ENCODE peak calls at places on chromosome 14, in six cellular contexts. One of them, this sample, is unnamed.

GRCh38 chr14:101374373-101375338 is 186.6 kb upstream of the DIO3 start:
- DNase-seq in activated gamma-delta T cell treated with Interleukin-2 at 50 U/mL for 16 hours: no peak
- DNase-seq in ovary: peak; percentile 15
- DNase-seq in ELF-1: no peak
- DNase-seq in T-helper 1 cell: no peak
- DNase-seq in astrocyte of the cerebellum: no peak
- DNase-seq in this sample: no peak

GRCh38 chr14:95008445-95009217 is 148.7 kb downstream of the DICER1 start:
- DNase-seq in activated gamma-delta T cell treated with Interleukin-2 at 50 U/mL for 16 hours: no peak
- DNase-seq in ovary: no peak
- DNase-seq in ELF-1: peak; percentile 8
- DNase-seq in T-helper 1 cell: no peak
- DNase-seq in astrocyte of the cerebellum: no peak
- DNase-seq in this sample: no peak

GRCh38 chr14:103904493-103905107 is 23.7 kb upstream of the TDRD9 start:
- DNase-seq in activated gamma-delta T cell treated with Interleukin-2 at 50 U/mL for 16 hours: no peak
- DNase-seq in ovary: no peak
- DNase-seq in ELF-1: no peak
- DNase-seq in T-helper 1 cell: no peak
- DNase-seq in astrocyte of the cerebellum: no peak
- DNase-seq in this sample: no peak

GRCh38 chr14:22382955-22383354 is 206.1 kb downstream of the DAD1 start:
- DNase-seq in activated gamma-delta T cell treated with Interleukin-2 at 50 U/mL for 16 hours: no peak
- DNase-seq in ovary: no peak
- DNase-seq in ELF-1: no peak
- DNase-seq in T-helper 1 cell: no peak
- DNase-seq in astrocyte of the cerebellum: no peak
- DNase-seq in this sample: no peak

GRCh38 chr14:36773136-36773540 is 111.5 kb downstream of the PAX9 start:
- DNase-seq in activated gamma-delta T cell treated with Interleukin-2 at 50 U/mL for 16 hours: no peak
- DNase-seq in ovary: no peak
- DNase-seq in ELF-1: no peak
- DNase-seq in T-helper 1 cell: no peak
- DNase-seq in astrocyte of the cerebellum: no peak
- DNase-seq in this sample: no peak

GRCh38 chr14:99461411-99461810 is 19.2 kb downstream of the SETD3 start:
- DNase-seq in activated gamma-delta T cell treated with Interleukin-2 at 50 U/mL for 16 hours: no peak
- DNase-seq in ovary: no peak
- DNase-seq in ELF-1: no peak
- DNase-seq in T-helper 1 cell: no peak
- DNase-seq in astrocyte of the cerebellum: no peak
- DNase-seq in this sample: no peak

GRCh38 chr14:24351517-24351916 is 11.7 kb upstream of the RIPK3 start:
- DNase-seq in activated gamma-delta T cell treated with Interleukin-2 at 50 U/mL for 16 hours: no peak
- DNase-seq in ovary: no peak
- DNase-seq in ELF-1: no peak
- DNase-seq in T-helper 1 cell: no peak
- DNase-seq in astrocyte of the cerebellum: no peak
- DNase-seq in this sample: no peak

GRCh38 chr14:25406818-25407217 is 356.9 kb upstream of the STXBP6 start:
- DNase-seq in activated gamma-delta T cell treated with Interleukin-2 at 50 U/mL for 16 hours: no peak
- DNase-seq in ovary: no peak
- DNase-seq in ELF-1: peak; percentile 65
- DNase-seq in T-helper 1 cell: no peak
- DNase-seq in astrocyte of the cerebellum: no peak
- DNase-seq in this sample: no peak

GRCh38 chr14:43141636-43142191 is 1365.4 kb downstream of the FSCB start:
- DNase-seq in activated gamma-delta T cell treated with Interleukin-2 at 50 U/mL for 16 hours: no peak
- DNase-seq in ovary: no peak
- DNase-seq in ELF-1: no peak
- DNase-seq in T-helper 1 cell: no peak
- DNase-seq in astrocyte of the cerebellum: no peak
- DNase-seq in this sample: no peak

GRCh38 chr14:32934891-32935633 is 3.6 kb upstream of the NPAS3 start:
- DNase-seq in activated gamma-delta T cell treated with Interleukin-2 at 50 U/mL for 16 hours: no peak
- DNase-seq in ovary: no peak
- DNase-seq in ELF-1: peak; percentile 35
- DNase-seq in T-helper 1 cell: no peak
- DNase-seq in astrocyte of the cerebellum: no peak
- DNase-seq in this sample: no peak

GRCh38 chr14:54974773-54975414 is 52.0 kb downstream of the WDHD1 start:
- DNase-seq in activated gamma-delta T cell treated with Interleukin-2 at 50 U/mL for 16 hours: no peak
- DNase-seq in ovary: no peak
- DNase-seq in ELF-1: no peak
- DNase-seq in T-helper 1 cell: no peak
- DNase-seq in astrocyte of the cerebellum: no peak
- DNase-seq in this sample: no peak

GRCh38 chr14:98721061-98721460 is 550.9 kb downstream of the BCL11B start:
- DNase-seq in activated gamma-delta T cell treated with Interleukin-2 at 50 U/mL for 16 hours: no peak
- DNase-seq in ovary: no peak
- DNase-seq in ELF-1: no peak
- DNase-seq in T-helper 1 cell: no peak
- DNase-seq in astrocyte of the cerebellum: no peak
- DNase-seq in this sample: no peak

GRCh38 chr14:79580414-79580813 is 630.9 kb downstream of the DIO2 start:
- DNase-seq in activated gamma-delta T cell treated with Interleukin-2 at 50 U/mL for 16 hours: no peak
- DNase-seq in ovary: no peak
- DNase-seq in ELF-1: no peak
- DNase-seq in T-helper 1 cell: no peak
- DNase-seq in astrocyte of the cerebellum: no peak
- DNase-seq in this sample: no peak

GRCh38 chr14:32407170-32407569 is 78.1 kb downstream of the AKAP6 start:
- DNase-seq in activated gamma-delta T cell treated with Interleukin-2 at 50 U/mL for 16 hours: no peak
- DNase-seq in ovary: no peak
- DNase-seq in ELF-1: no peak
- DNase-seq in T-helper 1 cell: no peak
- DNase-seq in astrocyte of the cerebellum: no peak
- DNase-seq in this sample: no peak

GRCh38 chr14:31692376-31692781 is 131.2 kb downstream of the NUBPL start:
- DNase-seq in activated gamma-delta T cell treated with Interleukin-2 at 50 U/mL for 16 hours: no peak
- DNase-seq in ovary: no peak
- DNase-seq in ELF-1: no peak
- DNase-seq in T-helper 1 cell: no peak
- DNase-seq in astrocyte of the cerebellum: peak; percentile 81
- DNase-seq in this sample: no peak

GRCh38 chr14:61322011-61322798 is 826 bp downstream of the PRKCH start:
- DNase-seq in activated gamma-delta T cell treated with Interleukin-2 at 50 U/mL for 16 hours: no peak
- DNase-seq in ovary: peak; percentile 43
- DNase-seq in ELF-1: peak; percentile 15
- DNase-seq in T-helper 1 cell: no peak
- DNase-seq in astrocyte of the cerebellum: no peak
- DNase-seq in this sample: peak; percentile 34

GRCh38 chr14:21025374-21026151 is 702 bp upstream of the NDRG2 start:
- DNase-seq in activated gamma-delta T cell treated with Interleukin-2 at 50 U/mL for 16 hours: no peak
- DNase-seq in ovary: peak; percentile 96
- DNase-seq in ELF-1: peak; percentile 66
- DNase-seq in T-helper 1 cell: no peak
- DNase-seq in astrocyte of the cerebellum: no peak
- DNase-seq in this sample: no peak

GRCh38 chr14:40204441-40205175 is 772.4 kb upstream of the FBXO33 start:
- DNase-seq in activated gamma-delta T cell treated with Interleukin-2 at 50 U/mL for 16 hours: no peak
- DNase-seq in ovary: no peak
- DNase-seq in ELF-1: peak; percentile 11
- DNase-seq in T-helper 1 cell: no peak
- DNase-seq in astrocyte of the cerebellum: no peak
- DNase-seq in this sample: no peak

GRCh38 chr14:54512393-54512792 is 2.7 kb downstream of the CGRRF1 start:
- DNase-seq in activated gamma-delta T cell treated with Interleukin-2 at 50 U/mL for 16 hours: no peak
- DNase-seq in ovary: no peak
- DNase-seq in ELF-1: no peak
- DNase-seq in T-helper 1 cell: no peak
- DNase-seq in astrocyte of the cerebellum: no peak
- DNase-seq in this sample: no peak

GRCh38 chr14:105844047-105844630 is 317.8 kb downstream of the TMEM121 start:
- DNase-seq in activated gamma-delta T cell treated with Interleukin-2 at 50 U/mL for 16 hours: no peak
- DNase-seq in ovary: peak; percentile 4
- DNase-seq in ELF-1: no peak
- DNase-seq in T-helper 1 cell: no peak
- DNase-seq in astrocyte of the cerebellum: no peak
- DNase-seq in this sample: no peak

GRCh38 chr14:105879867-105880561 is 353.6 kb downstream of the TMEM121 start:
- DNase-seq in activated gamma-delta T cell treated with Interleukin-2 at 50 U/mL for 16 hours: peak; percentile 26
- DNase-seq in ovary: peak; percentile 8
- DNase-seq in ELF-1: no peak
- DNase-seq in T-helper 1 cell: no peak
- DNase-seq in astrocyte of the cerebellum: no peak
- DNase-seq in this sample: peak; percentile 6

GRCh38 chr14:82725188-82725587 is 1191.5 kb upstream of the SEL1L start:
- DNase-seq in activated gamma-delta T cell treated with Interleukin-2 at 50 U/mL for 16 hours: no peak
- DNase-seq in ovary: no peak
- DNase-seq in ELF-1: no peak
- DNase-seq in T-helper 1 cell: no peak
- DNase-seq in astrocyte of the cerebellum: peak; percentile 46
- DNase-seq in this sample: no peak

GRCh38 chr14:26687438-26687837 is 89.6 kb upstream of the NOVA1 start:
- DNase-seq in activated gamma-delta T cell treated with Interleukin-2 at 50 U/mL for 16 hours: no peak
- DNase-seq in ovary: no peak
- DNase-seq in ELF-1: no peak
- DNase-seq in T-helper 1 cell: no peak
- DNase-seq in astrocyte of the cerebellum: no peak
- DNase-seq in this sample: no peak

GRCh38 chr14:23076785-23077408 is 18.0 kb downstream of the ACIN1 start:
- DNase-seq in activated gamma-delta T cell treated with Interleukin-2 at 50 U/mL for 16 hours: no peak
- DNase-seq in ovary: no peak
- DNase-seq in ELF-1: no peak
- DNase-seq in T-helper 1 cell: no peak
- DNase-seq in astrocyte of the cerebellum: no peak
- DNase-seq in this sample: no peak

GRCh38 chr14:73785336-73785833 is 66.2 kb upstream of the PTGR2 start:
- DNase-seq in activated gamma-delta T cell treated with Interleukin-2 at 50 U/mL for 16 hours: no peak
- DNase-seq in ovary: no peak
- DNase-seq in ELF-1: peak; percentile 78
- DNase-seq in T-helper 1 cell: no peak
- DNase-seq in astrocyte of the cerebellum: peak; percentile 75
- DNase-seq in this sample: no peak

GRCh38 chr14:24817638-24818053 is 183.7 kb upstream of the GZMB start:
- DNase-seq in activated gamma-delta T cell treated with Interleukin-2 at 50 U/mL for 16 hours: no peak
- DNase-seq in ovary: no peak
- DNase-seq in ELF-1: peak; percentile 27
- DNase-seq in T-helper 1 cell: no peak
- DNase-seq in astrocyte of the cerebellum: peak; percentile 53
- DNase-seq in this sample: no peak

GRCh38 chr14:95515080-95515489 is 1.4 kb downstream of the SYNE3 start:
- DNase-seq in activated gamma-delta T cell treated with Interleukin-2 at 50 U/mL for 16 hours: no peak
- DNase-seq in ovary: peak; percentile 54
- DNase-seq in ELF-1: peak; percentile 90
- DNase-seq in T-helper 1 cell: no peak
- DNase-seq in astrocyte of the cerebellum: no peak
- DNase-seq in this sample: no peak

GRCh38 chr14:95597784-95598204 is 62.9 kb downstream of the GLRX5 start:
- DNase-seq in activated gamma-delta T cell treated with Interleukin-2 at 50 U/mL for 16 hours: no peak
- DNase-seq in ovary: no peak
- DNase-seq in ELF-1: peak; percentile 89
- DNase-seq in T-helper 1 cell: no peak
- DNase-seq in astrocyte of the cerebellum: no peak
- DNase-seq in this sample: no peak

GRCh38 chr14:51335521-51335920 is 95.5 kb downstream of the TMX1 start:
- DNase-seq in activated gamma-delta T cell treated with Interleukin-2 at 50 U/mL for 16 hours: no peak
- DNase-seq in ovary: peak; percentile 61
- DNase-seq in ELF-1: no peak
- DNase-seq in T-helper 1 cell: no peak
- DNase-seq in astrocyte of the cerebellum: no peak
- DNase-seq in this sample: no peak

GRCh38 chr14:68397827-68398226 is 395.0 kb downstream of the ZFP36L1 start:
- DNase-seq in activated gamma-delta T cell treated with Interleukin-2 at 50 U/mL for 16 hours: no peak
- DNase-seq in ovary: no peak
- DNase-seq in ELF-1: peak; percentile 22
- DNase-seq in T-helper 1 cell: no peak
- DNase-seq in astrocyte of the cerebellum: no peak
- DNase-seq in this sample: no peak